ENCODE peak calls at places on chromosomes 4 and X, in ten cellular contexts. W is suprapubic skin, Q is H1, D is stomach, E is HepG2, U is sigmoid colon, Z is upper lobe of left lung, R is HCT116, L is spleen, K is transverse colon. S is an unnamed sample.

GRCh38 chrX:119692241-119693031 is 532 bp downstream of the SEPTIN6 start:
- DNase-seq in W (no peak), Q (peak), D (peak), E (no peak), U (peak), Z (peak), R (no peak), L (peak), K (peak), S (no peak)

GRCh38 chrX:10106801-10107200 is 50.0 kb upstream of the CLCN4 start:
- DNase-seq in W (no peak), Q (no peak), D (no peak), E (no peak), U (no peak), Z (no peak), R (no peak), L (peak), K (peak), S (no peak)

GRCh38 chrX:120549483-120550452 is 11.0 kb downstream of the CUL4B start:
- DNase-seq in W (no peak), Q (no peak), D (no peak), E (peak), U (no peak), Z (no peak), R (peak), L (no peak), K (no peak), S (no peak)

GRCh38 chr4:171785392-171785791 is 27.8 kb upstream of the GALNTL6 start:
- DNase-seq in W (no peak), Q (no peak), D (no peak), E (no peak), U (no peak), Z (no peak), R (no peak), L (no peak), K (no peak), S (no peak)

GRCh38 chr4:153419673-153420278 is 46.4 kb upstream of the TMEM131L start:
- DNase-seq in W (no peak), Q (peak), D (no peak), E (no peak), U (no peak), Z (no peak), R (no peak), L (no peak), K (no peak), S (no peak)

GRCh38 chr4:74962584-74962983 is 29.7 kb downstream of the PARM1 start:
- DNase-seq in W (no peak), Q (no peak), D (no peak), E (no peak), U (no peak), Z (no peak), R (no peak), L (no peak), K (no peak), S (no peak)

GRCh38 chrX:103687696-103688191 is 1.2 kb upstream of the MORF4L2 start:
- DNase-seq in W (peak), Q (peak), D (peak), E (peak), U (peak), Z (peak), R (peak), L (no peak), K (peak), S (peak)

GRCh38 chrX:53282313-53282712 is 929 bp upstream of the IQSEC2 start:
- DNase-seq in W (no peak), Q (no peak), D (no peak), E (no peak), U (no peak), Z (no peak), R (no peak), L (no peak), K (no peak), S (no peak)

GRCh38 chr4:118120120-118120760 is 86.0 kb downstream of the NDST3 start:
- DNase-seq in W (no peak), Q (no peak), D (no peak), E (no peak), U (no peak), Z (no peak), R (no peak), L (no peak), K (no peak), S (no peak)

GRCh38 chr4:61220556-61220955 is 20.4 kb downstream of the ADGRL3 start:
- DNase-seq in W (no peak), Q (no peak), D (no peak), E (no peak), U (no peak), Z (no peak), R (no peak), L (no peak), K (no peak), S (no peak)

GRCh38 chr4:89539797-89540711 is 232.5 kb upstream of the GPRIN3 start:
- DNase-seq in W (no peak), Q (no peak), D (no peak), E (no peak), U (no peak), Z (no peak), R (no peak), L (no peak), K (no peak), S (no peak)

GRCh38 chr4:140659935-140660710 is 91.4 kb upstream of the UCP1 start:
- DNase-seq in W (no peak), Q (no peak), D (no peak), E (no peak), U (no peak), Z (no peak), R (no peak), L (no peak), K (no peak), S (no peak)

GRCh38 chr4:182768821-182769220 is 148.4 kb downstream of the DCTD start:
- DNase-seq in W (no peak), Q (no peak), D (no peak), E (no peak), U (no peak), Z (no peak), R (no peak), L (no peak), K (no peak), S (no peak)

GRCh38 chr4:6873291-6873690 is 36.3 kb upstream of the TBC1D14 start:
- DNase-seq in W (no peak), Q (no peak), D (no peak), E (no peak), U (no peak), Z (no peak), R (no peak), L (no peak), K (no peak), S (no peak)
- TF ChIP-seq CTCF in W (no peak), Q (peak), D (no peak), E (peak), U (no peak), Z (no peak), R (peak), L (no peak), K (no peak), S (no peak)

GRCh38 chrX:38806054-38806389 is 4.8 kb downstream of the MID1IP1 start:
- DNase-seq in W (no peak), Q (no peak), D (no peak), E (no peak), U (no peak), Z (no peak), R (no peak), L (no peak), K (no peak), S (no peak)

GRCh38 chrX:38807873-38808272 is 6.6 kb downstream of the MID1IP1 start:
- DNase-seq in W (no peak), Q (no peak), D (no peak), E (no peak), U (no peak), Z (no peak), R (no peak), L (no peak), K (no peak), S (no peak)

GRCh38 chrX:38804481-38805293 is 3.4 kb downstream of the MID1IP1 start:
- DNase-seq in W (no peak), Q (peak), D (peak), E (no peak), U (peak), Z (peak), R (no peak), L (peak), K (peak), S (peak)

GRCh38 chrX:38805294-38806053 is 4.2 kb downstream of the MID1IP1 start:
- DNase-seq in W (peak), Q (peak), D (peak), E (peak), U (peak), Z (peak), R (no peak), L (peak), K (peak), S (peak)

DNA sequence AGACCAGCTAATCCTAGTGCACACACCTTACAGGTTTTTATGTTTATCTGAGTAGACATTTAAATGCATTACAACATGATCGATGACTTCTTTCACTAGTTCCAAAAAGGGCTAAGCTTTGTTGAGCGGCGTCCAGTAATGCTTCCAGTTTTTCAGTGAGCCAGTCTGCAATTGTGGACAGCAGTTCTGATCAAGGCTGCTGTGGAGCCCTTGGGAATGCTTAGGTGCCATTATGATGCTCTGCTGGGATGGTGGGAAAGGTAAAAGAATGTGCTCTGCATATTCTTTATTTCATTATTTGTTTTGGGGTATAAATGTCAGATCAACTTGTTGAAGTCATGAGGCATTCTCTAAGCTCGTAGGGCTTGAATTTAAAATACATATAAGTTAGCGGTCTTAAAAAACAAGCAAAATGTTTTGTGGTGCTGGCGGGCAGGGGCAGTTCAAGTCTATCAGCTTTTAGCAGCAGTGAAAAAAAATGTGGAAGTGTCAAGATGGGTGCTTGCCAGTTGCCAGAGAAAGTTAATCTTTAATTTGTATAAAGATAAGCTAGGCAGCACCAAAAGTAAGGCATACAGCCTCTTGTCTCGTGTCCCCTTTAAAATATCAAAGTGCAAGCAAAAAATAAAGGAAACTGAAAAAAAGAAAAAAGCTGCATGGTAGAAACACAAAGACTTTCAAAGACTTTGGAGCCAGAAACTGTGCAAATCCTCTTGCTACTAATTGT is 5.8 kb downstream of the MID1IP1 start:
- DNase-seq in W (no peak), Q (no peak), D (no peak), E (peak), U (no peak), Z (no peak), R (no peak), L (no peak), K (no peak), S (no peak)
- TF ChIP-seq POLR2A in W (no peak), Q (no peak), D (no peak), E (no peak), U (no peak), Z (no peak), R (no peak), L (no peak), K (no peak), S (no peak)

GRCh38 chrX:154348646-154349358 is 25.6 kb downstream of the FLNA start:
- DNase-seq in W (no peak), Q (no peak), D (no peak), E (no peak), U (peak), Z (no peak), R (no peak), L (peak), K (no peak), S (no peak)
- TF ChIP-seq POLR2AphosphoS5 in W (no peak), Q (peak), D (no peak), E (no peak), U (peak), Z (no peak), R (no peak), L (peak), K (no peak), S (no peak)

DNA sequence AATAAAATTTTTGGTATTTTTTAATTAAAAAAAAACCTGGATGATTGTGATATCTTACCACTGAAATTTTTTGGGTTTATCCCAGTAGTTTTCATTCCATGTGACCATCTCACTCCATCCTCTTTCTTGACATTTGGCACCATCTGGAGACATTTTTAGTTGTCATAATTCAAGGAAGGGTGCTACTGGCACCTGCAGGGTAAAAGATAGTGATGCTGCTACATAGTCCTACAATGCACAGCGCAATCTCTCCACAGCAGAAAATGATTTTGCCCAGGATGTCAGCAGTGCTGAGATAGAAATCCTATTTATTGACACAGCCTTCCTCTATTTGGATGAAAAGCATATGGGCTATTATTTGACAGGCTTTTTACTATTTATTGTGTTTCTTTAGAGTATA is 79.3 kb downstream of the RBPJ start:
- DNase-seq in W (no peak), Q (no peak), D (no peak), E (no peak), U (no peak), Z (no peak), R (no peak), L (no peak), K (no peak), S (no peak)
- TF ChIP-seq CTCF in W (no peak), Q (no peak), D (no peak), E (no peak), U (no peak), Z (no peak), R (peak), L (no peak), K (no peak), S (no peak)

GRCh38 chr4:57119054-57119651 is 9.0 kb upstream of the IGFBP7 start:
- DNase-seq in W (peak), Q (no peak), D (no peak), E (no peak), U (peak), Z (no peak), R (no peak), L (no peak), K (peak), S (peak)
- TF ChIP-seq POLR2A in W (no peak), Q (no peak), D (no peak), E (no peak), U (peak), Z (no peak), R (no peak), L (no peak), K (no peak), S (no peak)

DNA sequence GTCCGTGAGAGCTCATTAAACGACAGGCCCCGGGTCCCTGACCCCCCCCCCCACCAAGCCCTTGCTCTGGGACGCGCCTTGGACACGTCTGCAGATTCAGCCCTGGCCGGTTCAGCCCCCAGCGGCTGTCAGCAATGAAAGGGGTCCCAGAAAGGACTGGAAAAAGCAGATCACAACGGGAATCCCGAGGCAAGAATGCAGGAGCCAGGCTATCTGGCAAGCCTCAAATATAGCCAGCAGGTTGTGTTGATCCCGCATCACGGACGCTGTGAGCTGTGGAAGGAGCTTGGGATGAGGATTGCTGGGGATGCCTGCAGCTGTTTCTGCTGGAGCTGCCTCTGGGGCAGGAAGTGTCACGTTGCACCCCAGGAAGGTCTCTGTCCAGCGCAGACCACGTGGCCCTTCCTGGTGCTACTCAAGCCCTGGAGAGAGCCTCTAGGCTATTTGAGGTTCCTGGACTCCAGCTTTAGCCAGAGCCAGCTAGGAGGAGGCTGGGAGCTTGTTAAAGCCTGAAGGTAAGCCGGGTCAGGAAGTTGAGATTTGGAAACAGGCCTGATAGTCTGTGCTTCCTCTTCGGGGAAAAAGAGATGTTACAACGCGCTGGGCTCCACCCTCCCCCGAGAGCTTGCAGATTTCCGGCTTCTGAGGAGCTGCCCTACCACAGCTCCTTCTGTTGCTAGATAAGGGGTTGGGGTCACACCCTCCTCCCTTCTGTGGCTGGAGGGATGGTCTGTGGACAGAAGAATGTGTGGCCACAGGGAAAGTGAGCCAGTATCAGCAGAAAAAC is 19.3 kb upstream of the CSF2RA start:
- DNase-seq in W (no peak), Q (peak), D (peak), E (peak), U (peak), Z (peak), R (no peak), L (peak), K (peak), S (no peak)
- TF ChIP-seq POLR2AphosphoS5 in W (no peak), Q (peak), D (no peak), E (no peak), U (no peak), Z (peak), R (no peak), L (no peak), K (no peak), S (no peak)

S was measured in breast epithelium.